ENCODE peak calls at places on chromosomes 11 and 22, in six cellular contexts. D is endothelial cell, M is transverse colon, I is choroid plexus epithelial cell, W is astrocyte of the cerebellum, F is hepatocyte. T is an unnamed sample.

GRCh38 chr11:44765026-44765595 is 38.3 kb downstream of the TSPAN18 start:
- DNase-seq in F (no peak), I (no peak), M (no peak), D (no peak), W (no peak), T (no peak)

GRCh38 chr11:13269775-13270174 is 7.8 kb upstream of the BMAL1 start:
- DNase-seq in D (no peak), F (no peak), I (no peak), M (no peak), W (peak), T (no peak)

GRCh38 chr11:126423154-126423553 is 67.7 kb downstream of the ST3GAL4 start:
- DNase-seq in D (no peak), W (no peak), M (peak), I (no peak), F (no peak), T (no peak)

GRCh38 chr11:78044706-78045105 is 19.0 kb upstream of the THRSP start:
- DNase-seq in F (no peak), D (no peak), M (peak), W (no peak), I (no peak), T (no peak)

GRCh38 chr11:93651052-93651451 is 10.4 kb upstream of the CEP295 start:
- DNase-seq in M (no peak), I (no peak), W (no peak), F (no peak), D (no peak), T (no peak)

GRCh38 chr11:59011672-59012071 is 72.4 kb downstream of the GLYATL1 start:
- DNase-seq in F (no peak), I (peak), M (no peak), D (no peak), W (no peak), T (no peak)

GRCh38 chr11:1557904-1558831 is 13.9 kb downstream of the DUSP8 start:
- DNase-seq in W (peak), F (peak), I (peak), M (peak), D (no peak), T (peak)

GRCh38 chr11:117816151-117816741 is 8.3 kb downstream of the FXYD2 start:
- DNase-seq in W (no peak), M (no peak), I (no peak), F (peak), D (no peak), T (no peak)

GRCh38 chr11:12655842-12656241 is 18.4 kb upstream of the TEAD1 start:
- DNase-seq in I (no peak), F (no peak), D (no peak), W (no peak), M (no peak), T (no peak)

GRCh38 chr22:40635008-40635939 is 1.2 kb downstream of the MRTFA start:
- DNase-seq in D (no peak), W (no peak), M (no peak), I (peak), F (no peak), T (no peak)

GRCh38 chr22:40862537-40862936 is 624 bp upstream of the DNAJB7 start:
- DNase-seq in F (no peak), W (no peak), D (no peak), I (no peak), M (no peak), T (no peak)

GRCh38 chr11:68471360-68472340 is 11.1 kb downstream of the PPP6R3 start:
- DNase-seq in I (peak), F (no peak), W (peak), D (no peak), M (no peak), T (no peak)

GRCh38 chr11:326842-327580 is 6.4 kb upstream of the IFITM3 start:
- DNase-seq in F (peak), D (peak), I (peak), M (peak), W (no peak), T (no peak)

GRCh38 chr22:25489947-25490346 is 74.5 kb upstream of the GRK3 start:
- DNase-seq in W (no peak), M (no peak), I (no peak), F (no peak), D (no peak), T (no peak)

GRCh38 chr11:118241191-118242098 is 10.7 kb downstream of the MPZL3 start:
- DNase-seq in M (peak), F (peak), I (no peak), W (no peak), D (peak), T (peak)

GRCh38 chr11:46240371-46240770 is 37.1 kb upstream of the CREB3L1 start:
- DNase-seq in W (no peak), D (no peak), I (no peak), M (no peak), F (no peak), T (no peak)

GRCh38 chr11:102926946-102927623 is 28.4 kb downstream of the MMP13 start:
- DNase-seq in I (no peak), D (no peak), W (no peak), F (no peak), M (no peak), T (no peak)

GRCh38 chr11:11944444-11944843 is 64.0 kb downstream of the DKK3 start:
- DNase-seq in D (no peak), I (peak), M (no peak), W (no peak), F (no peak), T (no peak)

GRCh38 chr11:115398333-115398732 is 105.9 kb downstream of the CADM1 start:
- DNase-seq in F (no peak), M (no peak), I (no peak), W (no peak), D (no peak), T (no peak)

GRCh38 chr11:3208272-3208671 is 10.3 kb downstream of the MRGPRG start:
- DNase-seq in I (no peak), W (no peak), M (no peak), F (no peak), D (no peak), T (no peak)

GRCh38 chr11:111574373-111575230 is 27.6 kb upstream of the SIK2 start:
- DNase-seq in W (no peak), F (no peak), M (no peak), D (no peak), I (peak), T (no peak)

GRCh38 chr22:39176673-39177455 is 24.4 kb upstream of the CBX7 start:
- DNase-seq in D (peak), F (no peak), M (no peak), W (no peak), I (peak), T (no peak)

GRCh38 chr22:44442186-44442465 is 55.9 kb downstream of the RTL6 start:
- DNase-seq in D (no peak), I (no peak), F (no peak), M (no peak), W (no peak), T (no peak)

GRCh38 chr11:86551286-86551685 is 121.1 kb downstream of the ME3 start:
- DNase-seq in M (no peak), I (peak), D (no peak), F (peak), W (peak), T (peak)

GRCh38 chr22:34669001-34669400 is 397.0 kb upstream of the ISX start:
- DNase-seq in D (no peak), F (no peak), I (no peak), M (no peak), W (no peak), T (no peak)

GRCh38 chr22:41123151-41123550 is 30.8 kb downstream of the EP300 start:
- DNase-seq in W (no peak), I (peak), D (no peak), M (no peak), F (no peak), T (no peak)

GRCh38 chr11:117421471-117421870 is 93.8 kb downstream of the CEP164 start:
- DNase-seq in M (no peak), I (no peak), D (no peak), F (no peak), W (no peak), T (no peak)

GRCh38 chr11:134561348-134561720 is 149.3 kb upstream of the B3GAT1 start:
- DNase-seq in M (no peak), D (no peak), W (no peak), I (no peak), F (no peak), T (no peak)

GRCh38 chr11:14891143-14892035 is 642 bp downstream of the CYP2R1 start:
- DNase-seq in M (peak), D (peak), I (peak), W (peak), F (peak), T (peak)

GRCh38 chr11:46149826-46150225 is 28.6 kb upstream of the PHF21A start:
- DNase-seq in I (no peak), M (no peak), D (no peak), W (no peak), F (no peak), T (no peak)

GRCh38 chr11:111734383-111735261 is 31.6 kb downstream of the PPP2R1B start:
- DNase-seq in I (peak), W (no peak), D (no peak), F (no peak), M (no peak), T (no peak)

GRCh38 chr11:111307472-111308108 is 9.2 kb downstream of the POU2AF3 start:
- DNase-seq in W (no peak), M (no peak), F (no peak), D (no peak), I (no peak), T (no peak)

GRCh38 chr11:6703247-6704063 is 20.3 kb upstream of the MRPL17 start:
- DNase-seq in W (no peak), F (peak), I (peak), D (peak), M (peak), T (peak)

GRCh38 chr11:61472868-61473267 is 35.7 kb upstream of the LRRC10B start:
- DNase-seq in W (peak), F (no peak), M (no peak), I (no peak), D (no peak), T (no peak)

GRCh38 chr11:14346303-14346702 is 12.7 kb downstream of the RRAS2 start:
- DNase-seq in W (no peak), D (no peak), F (no peak), I (no peak), M (no peak), T (no peak)

GRCh38 chr22:35480143-35480542 is 60.5 kb upstream of the RASD2 start:
- DNase-seq in W (peak), M (peak), D (no peak), F (no peak), I (no peak), T (no peak)

GRCh38 chr11:111933872-111934271 is 3.3 kb upstream of the DIXDC1 start:
- DNase-seq in F (no peak), I (peak), M (no peak), D (no peak), W (no peak), T (no peak)

GRCh38 chr22:45911601-45912271 is 65.2 kb downstream of the WNT7B start:
- DNase-seq in M (no peak), W (no peak), D (no peak), F (no peak), I (peak), T (peak)
- TF ChIP-seq CTCF in M (no peak), W (no peak), D (no peak), F (no peak), I (no peak), T (no peak)

GRCh38 chr11:18012906-18013781 is at the start of gene SERGEF:
- DNase-seq in M (peak), W (peak), I (peak), D (peak), F (peak), T (peak)
- TF ChIP-seq CTCF in M (no peak), W (peak), I (no peak), D (no peak), F (no peak), T (no peak)

DNA sequence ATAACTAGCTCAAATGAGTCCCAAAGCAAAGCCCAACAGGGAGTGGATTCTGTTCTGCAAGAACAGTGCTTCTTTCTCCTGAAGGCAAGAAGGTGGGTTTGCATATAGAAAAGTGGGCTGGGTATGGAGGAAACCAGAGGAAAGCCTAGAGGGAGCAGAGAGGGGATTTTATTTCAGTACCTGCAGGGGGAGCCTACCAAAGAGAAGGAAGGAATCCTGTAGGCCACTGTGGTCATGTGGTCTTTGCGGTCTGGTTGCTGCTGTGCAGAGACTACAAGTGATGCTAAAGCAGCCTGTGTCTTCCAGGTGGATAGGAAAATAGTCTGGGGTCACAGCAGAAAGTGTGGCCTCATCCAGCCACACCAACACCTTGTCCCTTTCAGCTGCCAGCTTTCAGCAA is 33.2 kb upstream of the ZBTB16 start:
- DNase-seq in I (peak), M (no peak), F (peak), W (no peak), D (no peak), T (no peak)
- TF ChIP-seq CTCF in I (peak), M (no peak), F (peak), W (peak), D (no peak), T (no peak)

GRCh38 chr11:109583996-109584395 is 162.0 kb downstream of the C11orf87 start:
- DNase-seq in I (no peak), F (no peak), W (no peak), M (no peak), D (no peak), T (no peak)
- TF ChIP-seq CTCF in I (no peak), F (no peak), W (no peak), M (no peak), D (no peak), T (no peak)

GRCh38 chr11:84714316-84714780 is 912.8 kb downstream of the DLG2 start:
- DNase-seq in M (peak), D (peak), I (peak), F (peak), W (peak), T (peak)
- TF ChIP-seq CTCF in M (no peak), D (no peak), I (peak), F (peak), W (peak), T (peak)

DNA sequence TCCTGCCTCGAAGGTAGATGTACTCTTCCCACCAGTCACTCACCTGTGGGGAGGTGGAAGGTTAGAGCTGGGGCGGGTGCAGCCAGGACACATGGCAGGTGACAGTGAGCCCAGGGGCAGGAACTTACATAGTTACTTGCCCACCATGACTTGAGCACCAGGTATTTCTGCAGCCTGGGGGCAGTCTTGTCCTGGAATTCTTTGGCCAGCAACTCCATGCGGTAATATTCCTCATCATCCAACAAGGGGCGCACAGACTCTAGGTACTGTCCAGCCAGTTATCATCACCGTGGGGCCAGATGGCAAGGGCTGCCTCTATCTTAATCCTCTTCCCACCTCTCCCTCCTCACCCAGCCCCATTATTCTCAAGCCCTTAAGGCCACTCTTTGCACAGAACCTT is 2.2 kb downstream of the CPT1B start:
- DNase-seq in M (no peak), D (peak), F (no peak), W (peak), I (peak), T (peak)
- TF ChIP-seq CTCF in M (no peak), D (no peak), F (no peak), W (peak), I (peak), T (no peak)

GRCh38 chr22:17695986-17696385 is 57.4 kb downstream of the BCL2L13 start:
- DNase-seq in F (no peak), M (no peak), W (no peak), I (peak), D (no peak), T (no peak)
- TF ChIP-seq CTCF in F (no peak), M (no peak), W (no peak), I (no peak), D (no peak), T (no peak)

GRCh38 chr11:20598487-20598886 is 921 bp upstream of the SLC6A5 start:
- DNase-seq in F (no peak), W (no peak), D (no peak), M (no peak), I (no peak), T (no peak)

GRCh38 chr11:20604295-20604803 is 4.9 kb downstream of the SLC6A5 start:
- DNase-seq in I (no peak), M (no peak), D (no peak), W (no peak), F (no peak), T (no peak)

GRCh38 chr11:20597924-20598484 is 1.4 kb upstream of the SLC6A5 start:
- DNase-seq in M (no peak), F (no peak), I (no peak), D (no peak), W (no peak), T (no peak)

GRCh38 chr11:20599424-20600346 is at the start of gene SLC6A5:
- DNase-seq in I (peak), M (no peak), D (peak), F (peak), W (peak), T (peak)

GRCh38 chr11:20601221-20601914 is 2.0 kb downstream of the SLC6A5 start:
- DNase-seq in W (no peak), I (no peak), M (no peak), D (peak), F (no peak), T (no peak)
- TF ChIP-seq CTCF in W (no peak), I (no peak), M (no peak), D (no peak), F (no peak), T (no peak)

GRCh38 chr11:47257518-47258316 is at the start of gene NR1H3:
- DNase-seq in M (peak), D (peak), I (peak), F (peak), W (no peak), T (peak)

GRCh38 chr11:47260366-47260765 is 2.6 kb downstream of the NR1H3 start:
- DNase-seq in I (no peak), F (no peak), D (no peak), M (no peak), W (no peak), T (no peak)

GRCh38 chr11:47258317-47258902 is 614 bp downstream of the NR1H3 start:
- DNase-seq in F (no peak), I (no peak), M (no peak), D (no peak), W (no peak), T (no peak)

GRCh38 chr11:47261291-47261800 is 3.5 kb downstream of the NR1H3 start:
- DNase-seq in I (no peak), D (no peak), M (no peak), W (no peak), F (no peak), T (no peak)

GRCh38 chr11:47259178-47259977 is 1.6 kb downstream of the NR1H3 start:
- DNase-seq in I (peak), D (peak), W (no peak), M (peak), F (peak), T (peak)
- TF ChIP-seq CTCF in I (peak), D (peak), W (peak), M (peak), F (peak), T (peak)

T was measured in Calu3.